ENCODE peak calls at places on chromosomes 3 and 15, in nine cellular contexts. V is NCI-H1417; P is stimulated activated CD4-positive, alpha-beta T cell treated with anti-CD3 and anti-CD28 coated beads, Interleukin-2, amount 100 ng/mL, for 48 hours; M is sciatic nerve; S is MV-4-11; I is cardiac fibroblast; K is HEK293T; T is COR-L47; F is effector memory CD8-positive, alpha-beta T cell. B is an unnamed sample.

GRCh38 chr3:128495435-128495970 is 2.5 kb upstream of the GATA2 start:
- DNase-seq in V (no peak), P (no peak), M (peak), S (no peak), I (no peak), K (no peak), T (no peak), F (no peak), B (no peak)

GRCh38 chr15:25710184-25710583 is 152.9 kb downstream of the ATP10A start:
- DNase-seq in V (peak), P (peak), M (peak), S (no peak), I (peak), K (peak), T (peak), F (peak), B (peak)

GRCh38 chr3:126435456-126436315 is 40.0 kb downstream of the ZXDC start:
- DNase-seq in V (no peak), P (no peak), M (peak), S (no peak), I (no peak), K (no peak), T (no peak), F (no peak), B (no peak)

GRCh38 chr3:5045961-5046360 is 66.7 kb downstream of the BHLHE40 start:
- DNase-seq in V (no peak), P (no peak), M (no peak), S (no peak), I (no peak), K (no peak), T (no peak), F (no peak), B (no peak)

GRCh38 chr3:45551214-45552010 is 43.1 kb upstream of the LIMD1 start:
- DNase-seq in V (no peak), P (no peak), M (peak), S (peak), I (peak), K (no peak), T (no peak), F (no peak), B (peak)

GRCh38 chr3:102532901-102533300 is 98.1 kb downstream of the ZPLD1 start:
- DNase-seq in V (no peak), P (no peak), M (no peak), S (peak), I (peak), K (no peak), T (no peak), F (no peak), B (no peak)

GRCh38 chr3:157785071-157785826 is 282.0 kb upstream of the VEPH1 start:
- DNase-seq in V (no peak), P (no peak), M (no peak), S (no peak), I (peak), K (peak), T (no peak), F (no peak), B (peak)

GRCh38 chr3:64878372-64878771 is 190.6 kb upstream of the ADAMTS9 start:
- DNase-seq in V (no peak), P (no peak), M (no peak), S (no peak), I (peak), K (no peak), T (no peak), F (no peak), B (peak)

GRCh38 chr3:140223631-140224030 is 288.6 kb downstream of the CLSTN2 start:
- DNase-seq in V (no peak), P (no peak), M (no peak), S (no peak), I (peak), K (no peak), T (no peak), F (no peak), B (no peak)

GRCh38 chr3:37945407-37945802 is 45.2 kb upstream of the VILL start:
- DNase-seq in V (no peak), P (no peak), M (no peak), S (no peak), I (no peak), K (no peak), T (no peak), F (no peak), B (no peak)

GRCh38 chr3:124386006-124386405 is 344.2 kb upstream of the UMPS start:
- DNase-seq in V (no peak), P (no peak), M (no peak), S (no peak), I (no peak), K (no peak), T (no peak), F (no peak), B (no peak)

GRCh38 chr15:34122771-34123183 is 20.9 kb downstream of the PGBD4 start:
- DNase-seq in V (no peak), P (no peak), M (no peak), S (no peak), I (peak), K (no peak), T (no peak), F (no peak), B (peak)

GRCh38 chr15:29093065-29093435 is 176.6 kb downstream of the NSMCE3 start:
- DNase-seq in V (no peak), P (no peak), M (no peak), S (no peak), I (no peak), K (no peak), T (no peak), F (no peak), B (no peak)

GRCh38 chr3:71641669-71642068 is 58.1 kb upstream of the FOXP1 start:
- DNase-seq in V (no peak), P (no peak), M (no peak), S (no peak), I (peak), K (peak), T (no peak), F (no peak), B (peak)

GRCh38 chr3:79654019-79654418 is 113.8 kb downstream of the ROBO1 start:
- DNase-seq in V (peak), P (no peak), M (no peak), S (no peak), I (no peak), K (no peak), T (no peak), F (no peak), B (no peak)

GRCh38 chr15:84992157-84992940 is 10.7 kb downstream of the PDE8A start:
- DNase-seq in V (no peak), P (peak), M (no peak), S (peak), I (peak), K (no peak), T (no peak), F (no peak), B (peak)

GRCh38 chr3:39281533-39281932 is 1.7 kb upstream of the CX3CR1 start:
- DNase-seq in V (no peak), P (no peak), M (no peak), S (peak), I (no peak), K (no peak), T (no peak), F (no peak), B (no peak)

GRCh38 chr15:89758283-89758682 is 7.2 kb upstream of the MESP1 start:
- DNase-seq in V (no peak), P (no peak), M (no peak), S (no peak), I (no peak), K (no peak), T (no peak), F (no peak), B (no peak)

GRCh38 chr3:67605377-67605776 is 49.0 kb downstream of the SUCLG2 start:
- DNase-seq in V (no peak), P (no peak), M (no peak), S (no peak), I (peak), K (no peak), T (no peak), F (no peak), B (no peak)

GRCh38 chr3:23302276-23302675 is 99.1 kb downstream of the UBE2E2 start:
- DNase-seq in V (no peak), P (no peak), M (no peak), S (no peak), I (no peak), K (no peak), T (no peak), F (no peak), B (no peak)

GRCh38 chr15:67397139-67397538 is 123.8 kb upstream of the C15orf61 start:
- DNase-seq in V (no peak), P (no peak), M (no peak), S (no peak), I (no peak), K (no peak), T (no peak), F (no peak), B (no peak)

GRCh38 chr3:141102372-141102771 is 51.2 kb downstream of the SPSB4 start:
- DNase-seq in V (no peak), P (no peak), M (no peak), S (no peak), I (no peak), K (no peak), T (no peak), F (no peak), B (no peak)

GRCh38 chr3:125194061-125194848 is 18.3 kb downstream of the SLC12A8 start:
- DNase-seq in V (no peak), P (no peak), M (no peak), S (no peak), I (no peak), K (no peak), T (no peak), F (no peak), B (no peak)